ENCODE peak calls at places on chromosome 19, in five cellular contexts. S is thoracic aorta, Q is BJ, F is tibial artery, A is astrocyte of the spinal cord. U is an unnamed sample.
A peak's percentile ranks its signal among the peaks of the same experiment; 100 is the strongest.

GRCh38 chr19:30063184-30064020 is 121.4 kb downstream of the URI1 start:
- DNase-seq in S (no peak), F (no peak), A (no peak), Q (no peak), U (no peak)

GRCh38 chr19:55663846-55664536 is 9.2 kb downstream of the U2AF2 start:
- DNase-seq in Q (no peak), S (no peak), F (no peak), A (no peak), U (no peak)

GRCh38 chr19:47609885-47610545 is 1.1 kb downstream of the BICRA start:
- DNase-seq in Q (no peak), A (peak; percentile 38), F (peak; percentile 41), S (no peak), U (no peak)

GRCh38 chr19:19591133-19591825 is 27.2 kb downstream of the PBX4 start:
- DNase-seq in S (no peak), F (no peak), A (peak; percentile 89), Q (peak; percentile 87), U (peak; percentile 76)

GRCh38 chr19:46970815-46971214 is 48.8 kb upstream of the NPAS1 start:
- DNase-seq in S (no peak), A (peak; percentile 42), Q (peak; percentile 94), F (no peak), U (no peak)

GRCh38 chr19:54388001-54388802 is 23.5 kb upstream of the LAIR1 start:
- DNase-seq in S (no peak), A (no peak), F (peak; percentile 26), Q (no peak), U (no peak)

GRCh38 chr19:47676811-47677210 is 36.4 kb upstream of the EHD2 start:
- DNase-seq in F (no peak), S (no peak), Q (no peak), A (no peak), U (no peak)

GRCh38 chr19:35347171-35347929 is at the start of gene FFAR1:
- DNase-seq in S (no peak), A (no peak), F (peak; percentile 29), Q (no peak), U (no peak)

GRCh38 chr19:19552811-19553210 is 14.7 kb downstream of the CILP2 start:
- DNase-seq in F (no peak), S (no peak), A (no peak), Q (no peak), U (no peak)

GRCh38 chr19:50379602-50380001 is 3.3 kb downstream of the NR1H2 start:
- DNase-seq in F (no peak), Q (no peak), S (no peak), A (no peak), U (no peak)

GRCh38 chr19:917323-918151 is at the start of gene KISS1R:
- DNase-seq in A (no peak), F (no peak), Q (no peak), S (no peak), U (no peak)

GRCh38 chr19:35299523-35300339 is 7.8 kb downstream of the MAG start:
- DNase-seq in F (no peak), Q (no peak), A (no peak), S (no peak), U (no peak)

GRCh38 chr19:11673608-11674041 is 65.1 kb downstream of the ZNF823 start:
- DNase-seq in Q (no peak), S (no peak), F (peak; percentile 67), A (peak; percentile 56), U (no peak)
- TF ChIP-seq CTCF in Q (peak; percentile 80), S (peak; percentile 49), F (peak; percentile 63), A (peak; percentile 80), U (peak; percentile 65)

GRCh38 chr19:49340865-49341718 is 5.9 kb downstream of the CD37 start:
- DNase-seq in Q (no peak), A (no peak), S (no peak), F (no peak), U (no peak)
- H3K4me3 ChIP-seq in Q (no peak overlapping the region), A (no peak overlapping the region), S (no peak overlapping the region), F (no peak overlapping the region), U (no peak overlapping the region)

GRCh38 chr19:38441660-38442348 is 8.3 kb downstream of the RYR1 start:
- DNase-seq in S (no peak), A (no peak), F (no peak), Q (no peak), U (no peak)
- TF ChIP-seq CTCF in S (no peak), A (no peak), F (no peak), Q (no peak), U (peak; percentile 18)

GRCh38 chr19:10112037-10112751 is 701 bp downstream of the P2RY11 start:
- DNase-seq in S (no peak), Q (no peak), A (no peak), F (no peak), U (no peak)
- H3K4me3 ChIP-seq in S (peak overlapping the region; percentile 16), Q (no peak overlapping the region), A (no peak overlapping the region), F (no peak overlapping the region), U (no peak overlapping the region)

GRCh38 chr19:42219812-42220750 is at the start of gene ZNF526:
- DNase-seq in F (peak; percentile 98), S (peak; percentile 90), A (peak; percentile 98), Q (peak; percentile 83), U (peak; percentile 92)
- TF ChIP-seq CTCF in F (no peak), S (no peak), A (peak; percentile 2), Q (no peak), U (no peak)

DNA sequence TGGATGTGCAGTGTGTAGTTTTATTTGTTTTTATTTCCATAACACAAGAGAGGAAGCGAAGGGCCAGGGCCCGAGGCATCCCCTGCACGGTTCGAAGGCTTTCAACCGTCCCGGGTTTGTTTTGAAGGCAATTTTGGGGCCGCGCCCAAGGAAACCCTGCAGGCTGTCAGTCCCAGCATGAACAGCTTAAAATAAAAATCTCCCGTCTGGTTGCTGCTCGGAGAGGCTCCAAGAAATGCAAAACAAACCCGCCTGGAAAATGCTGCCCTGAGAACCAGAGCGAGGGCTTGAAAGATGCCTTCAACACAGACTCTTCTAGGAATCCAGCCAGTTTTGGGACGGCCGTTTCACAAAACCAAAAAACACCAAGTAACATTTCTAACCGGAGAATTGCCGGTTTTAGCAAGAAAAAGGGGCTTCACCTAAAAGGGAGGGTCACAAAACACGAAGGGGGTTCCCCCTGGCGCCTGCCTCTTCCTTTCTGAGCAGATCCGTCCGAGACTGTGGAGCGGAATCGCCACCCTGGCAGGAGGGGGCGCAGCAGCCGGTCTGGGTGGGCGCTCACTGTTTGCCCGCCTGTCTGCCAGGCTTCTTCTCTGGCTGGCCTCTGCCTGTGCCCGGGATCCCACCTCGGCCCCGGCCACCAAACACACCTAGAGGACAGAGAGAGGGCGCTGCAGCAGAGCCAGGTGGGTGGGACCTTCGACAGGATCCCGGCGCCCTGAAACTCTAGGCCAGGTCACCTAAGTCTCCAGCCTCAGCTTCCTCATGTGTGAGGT is 15.8 kb downstream of the LSM4 start:
- DNase-seq in F (no peak), Q (no peak), A (peak; percentile 68), S (no peak), U (no peak)
- H3K4me3 ChIP-seq in F (peak overlapping the region; percentile 34), Q (no peak overlapping the region), A (no peak overlapping the region), S (peak overlapping the region; percentile 37), U (no peak overlapping the region)

GRCh38 chr19:51402117-51402516 is 11.7 kb upstream of the C19orf84 start:
- DNase-seq in F (no peak), S (no peak), A (no peak), Q (no peak), U (no peak)

GRCh38 chr19:51394045-51394836 is 3.9 kb upstream of the C19orf84 start:
- DNase-seq in A (peak; percentile 99), S (peak; percentile 92), F (peak; percentile 93), Q (peak; percentile 97), U (peak; percentile 96)

GRCh38 chr19:51396175-51396574 is 5.8 kb upstream of the C19orf84 start:
- DNase-seq in Q (no peak), A (no peak), F (no peak), S (no peak), U (no peak)

DNA sequence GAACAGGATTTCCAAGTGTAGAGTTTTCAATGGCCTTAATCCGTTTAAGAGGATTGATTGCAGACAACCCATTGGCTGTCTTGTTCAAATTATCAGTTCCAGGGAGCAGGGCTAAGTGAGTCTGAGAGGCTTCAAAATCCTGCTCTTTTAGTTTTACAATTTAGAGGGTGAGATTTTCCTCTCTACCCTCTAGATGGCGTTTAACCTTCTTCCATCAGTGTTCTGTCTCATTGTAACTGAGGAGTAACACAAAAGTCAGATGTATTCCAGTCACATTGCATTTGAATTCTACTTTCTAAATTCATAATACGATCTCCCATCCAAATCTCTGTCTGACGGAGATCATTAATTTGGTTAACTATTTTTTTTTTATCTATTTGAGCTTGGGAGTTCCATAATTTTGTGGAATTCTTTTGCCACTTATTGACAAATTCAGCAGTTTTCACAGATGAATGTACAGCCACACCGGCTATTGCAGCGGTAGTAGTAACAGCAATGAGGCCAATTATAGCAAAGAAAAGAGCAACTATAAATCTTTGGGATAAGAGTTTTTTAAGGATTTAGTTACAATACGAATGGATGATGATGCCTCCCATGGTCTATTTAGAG is 7.8 kb upstream of the C19orf84 start:
- DNase-seq in A (no peak), S (no peak), F (no peak), Q (no peak), U (no peak)
- TF ChIP-seq CTCF in A (peak; percentile 45), S (peak; percentile 31), F (peak; percentile 28), Q (peak; percentile 66), U (peak; percentile 40)

GRCh38 chr19:11848594-11849263 is at the start of gene ZNF439:
- DNase-seq in F (peak; percentile 94), A (peak; percentile 47), Q (peak; percentile 33), S (peak; percentile 82), U (peak; percentile 28)

GRCh38 chr19:11843741-11844140 is 4.8 kb upstream of the ZNF439 start:
- DNase-seq in Q (no peak), F (no peak), A (no peak), S (no peak), U (no peak)

GRCh38 chr19:11853358-11853757 is 4.8 kb downstream of the ZNF439 start:
- DNase-seq in A (no peak), F (no peak), Q (no peak), S (no peak), U (no peak)

GRCh38 chr19:11849264-11849615 is 714 bp downstream of the ZNF439 start:
- DNase-seq in Q (no peak), F (no peak), S (no peak), A (no peak), U (no peak)

DNA sequence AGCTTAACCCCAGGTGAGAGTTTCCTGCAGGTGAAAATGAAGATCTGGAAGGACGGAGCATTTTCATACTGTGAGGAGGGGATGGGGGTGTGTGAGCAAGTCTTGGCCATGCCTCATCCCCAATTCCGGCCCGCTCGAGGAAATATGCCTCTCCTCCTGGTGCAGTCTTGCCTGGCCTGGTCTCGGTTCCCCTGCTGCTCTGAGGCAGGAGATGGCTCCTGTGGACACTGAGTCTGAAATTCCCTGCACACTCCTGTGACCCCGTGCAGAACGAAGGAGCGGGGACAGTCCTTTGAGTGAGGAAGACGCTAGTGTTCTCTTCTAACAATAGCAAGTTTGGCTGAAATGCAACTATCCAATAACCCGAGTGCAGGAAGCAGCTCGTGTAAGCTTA is 329 bp upstream of the ZNF439 start:
- DNase-seq in Q (no peak), S (no peak), F (no peak), A (no peak), U (no peak)
- H3K4me3 ChIP-seq in Q (peak overlapping the region; percentile 56), S (peak overlapping the region; percentile 79), F (peak overlapping the region; percentile 78), A (peak overlapping the region; percentile 56), U (peak overlapping the region; percentile 47)

U was measured in kidney epithelial cell.